ENCODE peak calls at places on chromosomes 3 and 15, in eight cellular contexts. L is PC-9; J is hippocampal formation; A is activated CD4-positive, alpha-beta T cell treated with anti-CD3 and anti-CD28 coated beads, Interleukin-2, amount 50 U/mL, for 24 hours; V is heart right ventricle; H is progenitor cell of endocrine pancreas; W is CD8-positive, alpha-beta T cell; X is GM13976. E is an unnamed sample.

GRCh38 chr3:126398423-126399347 is 4.0 kb downstream of the CFAP100 start:
- DNase-seq in L (no peak), J (no peak), A (no peak), V (no peak), H (no peak), W (no peak), X (no peak), E (no peak)

GRCh38 chr3:45793482-45794176 is 2.7 kb downstream of the SLC6A20 start:
- DNase-seq in L (no peak), J (no peak), A (no peak), V (no peak), H (no peak), W (no peak), X (no peak), E (no peak)

GRCh38 chr15:48592221-48592731 is 53.2 kb downstream of the FBN1 start:
- DNase-seq in L (no peak), J (no peak), A (no peak), V (no peak), H (no peak), W (no peak), X (no peak), E (no peak)

GRCh38 chr3:50078622-50079021 is 10.1 kb upstream of the RBM5 start:
- DNase-seq in L (no peak), J (no peak), A (no peak), V (no peak), H (no peak), W (no peak), X (no peak), E (no peak)

GRCh38 chr3:57923101-57923500 is 85.1 kb upstream of the FLNB start:
- DNase-seq in L (no peak), J (no peak), A (no peak), V (no peak), H (no peak), W (no peak), X (no peak), E (no peak)

GRCh38 chr3:190302209-190302885 is 19.9 kb downstream of the CLDN1 start:
- DNase-seq in L (peak; percentile 43), J (no peak), A (no peak), V (no peak), H (no peak), W (no peak), X (no peak), E (no peak)

GRCh38 chr15:46714959-46715358 is 1002.3 kb upstream of the SEMA6D start:
- DNase-seq in L (no peak), J (no peak), A (no peak), V (no peak), H (no peak), W (no peak), X (no peak), E (no peak)

GRCh38 chr3:163364717-163365116 is 1713.6 kb downstream of the SI start:
- DNase-seq in L (no peak), J (no peak), A (no peak), V (no peak), H (no peak), W (no peak), X (no peak), E (no peak)

GRCh38 chr3:42152193-42152592 is 61.0 kb downstream of the TRAK1 start:
- DNase-seq in L (no peak), J (no peak), A (no peak), V (no peak), H (no peak), W (no peak), X (no peak), E (no peak)

GRCh38 chr15:24819680-24820079 is 135.1 kb upstream of the SNRPN start:
- DNase-seq in L (no peak), J (no peak), A (no peak), V (no peak), H (no peak), W (no peak), X (no peak), E (no peak)

GRCh38 chr3:84108442-84108971 is 850.3 kb upstream of the CADM2 start:
- DNase-seq in L (peak; percentile 16), J (no peak), A (no peak), V (no peak), H (no peak), W (no peak), X (no peak), E (no peak)

GRCh38 chr3:127456471-127457093 is 134.0 kb downstream of the TPRA1 start:
- DNase-seq in L (peak; percentile 65), J (no peak), A (no peak), V (no peak), H (no peak), W (no peak), X (no peak), E (no peak)

GRCh38 chr3:183555541-183556081 is at the start of gene KLHL6:
- DNase-seq in L (no peak), J (no peak), A (peak; percentile 41), V (peak; percentile 25), H (no peak), W (peak; percentile 67), X (peak; percentile 83), E (peak; percentile 59)

GRCh38 chr3:171838218-171838720 is 4.9 kb upstream of the TMEM212 start:
- DNase-seq in L (no peak), J (peak; percentile 51), A (no peak), V (peak; percentile 39), H (no peak), W (no peak), X (no peak), E (no peak)

GRCh38 chr3:12758025-12758830 is 831 bp downstream of the TMEM40 start:
- DNase-seq in L (peak; percentile 47), J (no peak), A (no peak), V (peak; percentile 59), H (no peak), W (no peak), X (peak; percentile 72), E (no peak)

GRCh38 chr3:156459434-156459833 is 95.5 kb downstream of the SSR3 start:
- DNase-seq in L (no peak), J (no peak), A (no peak), V (peak; percentile 49), H (no peak), W (no peak), X (no peak), E (no peak)